ENCODE peak calls at places on chromosomes 3 and 15, in nine cellular contexts. X, U, O, Y, W, A, Q, L and D are unnamed samples.

GRCh38 chr3:172061724-172062184 is 22.4 kb downstream of the FNDC3B start:
- DNase-seq in X (no peak), U (peak), O (no peak), Y (no peak), W (no peak), A (no peak), Q (no peak), L (no peak), D (no peak)

GRCh38 chr15:35986072-35986666 is 440.2 kb upstream of the DPH6 start:
- DNase-seq in X (no peak), U (peak), O (no peak), Y (no peak), W (no peak), A (no peak), Q (peak), L (no peak), D (no peak)

GRCh38 chr3:192063570-192063969 is 602.6 kb downstream of the PYDC2 start:
- DNase-seq in X (no peak), U (peak), O (no peak), Y (no peak), W (no peak), A (no peak), Q (peak), L (no peak), D (no peak)

GRCh38 chr15:60079210-60079609 is 75.1 kb downstream of the FOXB1 start:
- DNase-seq in X (no peak), U (no peak), O (no peak), Y (no peak), W (no peak), A (no peak), Q (no peak), L (no peak), D (no peak)

GRCh38 chr3:183159319-183159718 is 3.2 kb downstream of the LAMP3 start:
- DNase-seq in X (no peak), U (no peak), O (no peak), Y (no peak), W (no peak), A (no peak), Q (no peak), L (no peak), D (no peak)

GRCh38 chr3:194249323-194250103 is 101.6 kb downstream of the CPN2 start:
- DNase-seq in X (no peak), U (no peak), O (no peak), Y (no peak), W (no peak), A (no peak), Q (no peak), L (no peak), D (no peak)

GRCh38 chr3:30604091-30604490 is 2.3 kb upstream of the TGFBR2 start:
- DNase-seq in X (no peak), U (no peak), O (no peak), Y (no peak), W (no peak), A (no peak), Q (no peak), L (no peak), D (no peak)

GRCh38 chr3:71879089-71879488 is 94.1 kb upstream of the PROK2 start:
- DNase-seq in X (no peak), U (no peak), O (no peak), Y (no peak), W (no peak), A (peak), Q (no peak), L (no peak), D (no peak)

GRCh38 chr3:23710555-23710954 is 95.2 kb upstream of the UBE2E1 start:
- DNase-seq in X (no peak), U (no peak), O (no peak), Y (no peak), W (no peak), A (no peak), Q (peak), L (no peak), D (no peak)

GRCh38 chr3:51720292-51721061 is 13.6 kb downstream of the GRM2 start:
- DNase-seq in X (no peak), U (no peak), O (no peak), Y (no peak), W (no peak), A (no peak), Q (no peak), L (no peak), D (no peak)

GRCh38 chr3:45793482-45794176 is 2.7 kb downstream of the SLC6A20 start:
- DNase-seq in X (no peak), U (peak), O (no peak), Y (no peak), W (no peak), A (no peak), Q (no peak), L (no peak), D (no peak)

GRCh38 chr3:168165390-168166269 is 69.9 kb upstream of the GOLIM4 start:
- DNase-seq in X (no peak), U (peak), O (peak), Y (peak), W (no peak), A (peak), Q (peak), L (no peak), D (peak)

GRCh38 chr3:51082363-51082762 is 302.7 kb upstream of the MANF start:
- DNase-seq in X (no peak), U (no peak), O (no peak), Y (no peak), W (no peak), A (no peak), Q (no peak), L (no peak), D (no peak)

GRCh38 chr3:632571-633170 is 436.1 kb downstream of the CHL1 start:
- DNase-seq in X (no peak), U (peak), O (no peak), Y (peak), W (no peak), A (peak), Q (peak), L (no peak), D (peak)

GRCh38 chr15:69659454-69660050 is 206.9 kb downstream of the RPLP1 start:
- DNase-seq in X (no peak), U (no peak), O (no peak), Y (no peak), W (no peak), A (no peak), Q (no peak), L (no peak), D (no peak)

GRCh38 chr3:127666684-127667083 is 6.1 kb upstream of the ABTB1 start:
- DNase-seq in X (no peak), U (no peak), O (no peak), Y (no peak), W (no peak), A (no peak), Q (no peak), L (no peak), D (no peak)

GRCh38 chr15:65249641-65250040 is 37.0 kb downstream of the PARP16 start:
- DNase-seq in X (no peak), U (no peak), O (no peak), Y (no peak), W (no peak), A (no peak), Q (no peak), L (no peak), D (no peak)

GRCh38 chr3:187136936-187137335 is 2.4 kb downstream of the RPL39L start:
- DNase-seq in X (no peak), U (no peak), O (no peak), Y (no peak), W (no peak), A (no peak), Q (no peak), L (no peak), D (no peak)

GRCh38 chr3:100073049-100073422 is 41.3 kb downstream of the FILIP1L start:
- DNase-seq in X (no peak), U (no peak), O (no peak), Y (no peak), W (no peak), A (no peak), Q (no peak), L (no peak), D (no peak)

GRCh38 chr15:84817461-84818081 is 415 bp downstream of the ALPK3 start:
- DNase-seq in X (no peak), U (no peak), O (no peak), Y (no peak), W (no peak), A (peak), Q (no peak), L (no peak), D (no peak)

GRCh38 chr3:134904796-134905646 is 110.0 kb downstream of the EPHB1 start:
- DNase-seq in X (no peak), U (no peak), O (no peak), Y (peak), W (no peak), A (no peak), Q (no peak), L (no peak), D (no peak)

GRCh38 chr3:67526246-67526645 is 128.2 kb downstream of the SUCLG2 start:
- DNase-seq in X (no peak), U (no peak), O (no peak), Y (no peak), W (no peak), A (no peak), Q (no peak), L (no peak), D (no peak)

GRCh38 chr15:75921732-75922703 is 18.3 kb downstream of the FBXO22 start:
- DNase-seq in X (no peak), U (peak), O (peak), Y (no peak), W (no peak), A (peak), Q (peak), L (no peak), D (no peak)

GRCh38 chr3:112089956-112090898 is 4.0 kb downstream of the C3orf52 start:
- DNase-seq in X (no peak), U (peak), O (no peak), Y (no peak), W (no peak), A (no peak), Q (no peak), L (no peak), D (no peak)

DNA sequence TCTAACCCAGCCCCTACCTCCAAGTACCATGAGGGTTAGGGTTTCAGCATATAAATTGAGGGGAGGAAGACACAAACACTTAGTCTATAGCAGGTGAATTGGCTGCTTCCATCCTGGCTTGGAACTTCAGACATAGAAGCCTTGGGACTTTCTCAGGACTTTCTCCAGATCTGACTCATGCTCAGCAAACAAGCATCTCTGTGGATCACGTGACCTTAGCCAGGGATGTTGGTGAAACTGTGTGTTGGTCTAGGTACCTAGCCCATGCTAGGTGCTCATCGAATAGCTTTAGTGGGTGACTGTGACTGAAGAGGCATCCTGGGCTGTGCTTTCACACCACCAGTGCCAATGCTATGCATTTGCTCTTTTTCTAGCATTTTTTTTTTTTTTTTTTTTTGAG is 58.9 kb downstream of the CD47 start:
- DNase-seq in X (no peak), U (no peak), O (no peak), Y (no peak), W (no peak), A (no peak), Q (no peak), L (no peak), D (no peak)
- H3K27ac ChIP-seq in X (no peak), U (no peak), O (no peak), Y (no peak), W (no peak), A (no peak), Q (no peak), L (no peak), D (no peak)

GRCh38 chr3:18234717-18235335 is 190.3 kb downstream of the SATB1 start:
- DNase-seq in X (no peak), U (peak), O (no peak), Y (no peak), W (no peak), A (peak), Q (peak), L (no peak), D (no peak)
- H3K27ac ChIP-seq in X (no peak), U (no peak), O (no peak), Y (no peak), W (no peak), A (no peak), Q (peak), L (no peak), D (no peak)

GRCh38 chr3:97810779-97811390 is 10.9 kb upstream of the CRYBG3 start:
- DNase-seq in X (no peak), U (no peak), O (no peak), Y (no peak), W (no peak), A (no peak), Q (no peak), L (no peak), D (no peak)
- H3K27ac ChIP-seq in X (no peak), U (no peak), O (no peak), Y (no peak), W (no peak), A (no peak), Q (no peak), L (no peak), D (no peak)

DNA sequence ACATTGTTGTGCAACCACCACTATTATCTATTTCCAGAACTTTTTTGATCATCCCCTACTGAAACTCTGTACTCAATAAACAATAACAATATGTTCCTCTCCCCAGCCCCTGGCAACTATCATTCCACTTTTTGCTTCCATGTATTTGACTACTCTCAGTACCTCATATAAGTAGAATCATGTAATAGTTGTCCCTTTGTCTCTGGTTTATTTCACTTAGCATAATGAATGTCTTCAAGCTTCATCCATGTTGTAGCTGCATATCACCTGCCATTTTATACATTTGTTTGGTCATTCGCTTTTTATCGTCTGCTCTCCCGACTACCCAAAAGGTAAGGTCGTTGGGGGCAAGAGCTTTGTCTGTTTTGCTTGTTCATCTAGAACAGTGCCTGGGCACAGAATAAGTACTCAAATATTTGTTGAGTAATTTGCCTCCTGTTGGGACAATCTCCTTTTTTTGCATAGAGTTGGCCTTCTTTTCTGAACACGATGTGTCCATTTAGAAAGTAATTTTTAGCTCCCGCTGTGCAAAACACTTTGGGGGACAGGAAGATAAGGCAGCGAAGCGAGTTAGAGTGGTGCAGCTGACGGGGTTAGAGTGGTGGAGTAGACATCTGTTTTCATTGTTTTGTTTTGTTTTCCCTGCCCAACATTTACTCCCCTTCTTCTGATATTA is 83.3 kb upstream of the RNU6-1 start:
- DNase-seq in X (no peak), U (no peak), O (no peak), Y (no peak), W (no peak), A (no peak), Q (no peak), L (no peak), D (no peak)
- H3K27ac ChIP-seq in X (no peak), U (no peak), O (no peak), Y (no peak), W (peak), A (no peak), Q (peak), L (no peak), D (no peak)

GRCh38 chr15:57387011-57387410 is 10.7 kb downstream of the CGNL1 start:
- DNase-seq in X (no peak), U (no peak), O (no peak), Y (no peak), W (no peak), A (no peak), Q (no peak), L (no peak), D (no peak)

GRCh38 chr15:57385923-57386390 is 9.7 kb downstream of the CGNL1 start:
- DNase-seq in X (no peak), U (no peak), O (no peak), Y (no peak), W (no peak), A (no peak), Q (no peak), L (no peak), D (no peak)

GRCh38 chr15:57389991-57390390 is 13.7 kb downstream of the CGNL1 start:
- DNase-seq in X (no peak), U (no peak), O (no peak), Y (no peak), W (no peak), A (no peak), Q (no peak), L (no peak), D (no peak)

GRCh38 chr15:57388199-57388863 is 12.0 kb downstream of the CGNL1 start:
- DNase-seq in X (no peak), U (peak), O (no peak), Y (no peak), W (no peak), A (no peak), Q (no peak), L (no peak), D (no peak)

GRCh38 chr15:57387644-57388076 is 11.4 kb downstream of the CGNL1 start:
- DNase-seq in X (no peak), U (no peak), O (no peak), Y (no peak), W (no peak), A (peak), Q (no peak), L (no peak), D (no peak)
- H3K27ac ChIP-seq in X (no peak), U (peak), O (no peak), Y (peak), W (peak), A (peak), Q (peak), L (no peak), D (no peak)

GRCh38 chr15:68553994-68554715 is 24.6 kb upstream of the CORO2B start:
- DNase-seq in X (peak), U (peak), O (no peak), Y (peak), W (no peak), A (peak), Q (peak), L (no peak), D (peak)
- H3K27ac ChIP-seq in X (no peak), U (no peak), O (no peak), Y (no peak), W (no peak), A (no peak), Q (no peak), L (no peak), D (no peak)

DNA sequence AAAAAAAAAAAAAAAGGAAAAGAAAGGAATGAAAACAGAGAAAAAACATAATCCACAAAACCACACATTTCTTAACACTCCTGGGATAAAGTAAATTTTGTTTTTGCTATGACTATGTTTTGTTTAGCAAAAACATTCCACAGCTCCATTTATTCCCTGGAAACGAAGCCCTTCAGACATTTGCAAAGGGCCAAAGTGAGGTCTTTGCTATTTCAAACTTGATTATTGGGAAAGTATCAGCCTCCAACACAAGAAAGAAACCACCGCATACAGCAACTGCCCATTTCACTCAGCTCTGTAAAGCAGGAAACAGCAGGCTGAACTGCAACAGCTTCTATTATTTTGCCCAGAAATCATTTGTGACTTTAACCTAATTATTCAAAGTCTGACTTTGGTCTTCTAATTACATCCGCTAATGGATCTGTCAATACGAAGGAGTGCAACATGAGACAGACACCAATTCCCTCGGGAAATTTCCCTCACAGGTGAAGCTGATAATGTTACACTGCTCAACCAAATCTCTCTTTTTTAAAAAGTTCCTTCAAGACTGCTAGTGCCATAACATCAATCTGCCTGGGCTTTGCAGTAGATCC is 72.1 kb downstream of the RFTN1 start:
- DNase-seq in X (no peak), U (no peak), O (no peak), Y (no peak), W (no peak), A (no peak), Q (no peak), L (no peak), D (no peak)
- H3K27ac ChIP-seq in X (no peak), U (no peak), O (no peak), Y (no peak), W (peak), A (no peak), Q (peak), L (no peak), D (no peak)